ENCODE peak calls at places on chromosomes 11 and 22, in six cellular contexts. E, X, Q, L, J and K are unnamed samples.

GRCh38 chr11:32851251-32851650 is 21.5 kb downstream of the PRRG4 start:
- DNase-seq in X (no peak), J (no peak), L (no peak), E (no peak), Q (no peak), K (no peak)

GRCh38 chr11:1870721-1871466 is 18.0 kb downstream of the LSP1 start:
- DNase-seq in L (no peak), Q (peak; percentile 64), J (peak; percentile 76), X (no peak), E (peak; percentile 74), K (no peak)

GRCh38 chr11:134819026-134819425 is 407.0 kb upstream of the B3GAT1 start:
- DNase-seq in E (no peak), X (no peak), L (no peak), J (no peak), Q (no peak), K (no peak)

GRCh38 chr11:10002221-10002620 is 291.8 kb downstream of the SBF2 start:
- DNase-seq in E (no peak), Q (no peak), J (no peak), L (no peak), X (no peak), K (no peak)

GRCh38 chr11:58629857-58630256 is 7.4 kb downstream of the CNTF start:
- DNase-seq in E (no peak), X (peak; percentile 37), Q (no peak), L (no peak), J (no peak), K (no peak)

GRCh38 chr11:28463826-28464225 is 355.6 kb downstream of the METTL15 start:
- DNase-seq in J (no peak), Q (no peak), X (peak; percentile 80), L (no peak), E (no peak), K (no peak)

GRCh38 chr22:19420321-19420720 is 11.2 kb downstream of the HIRA start:
- DNase-seq in Q (no peak), L (no peak), E (no peak), J (no peak), X (no peak), K (no peak)

GRCh38 chr11:22764732-22765131 is 64.9 kb downstream of the SVIP start:
- DNase-seq in Q (no peak), E (no peak), J (no peak), L (no peak), X (no peak), K (no peak)

GRCh38 chr22:46748948-46749681 is 11.1 kb upstream of the CERK start:
- DNase-seq in J (peak; percentile 67), Q (no peak), X (peak; percentile 18), E (no peak), L (no peak), K (no peak)

GRCh38 chr11:87769626-87770025 is 405.6 kb downstream of the RAB38 start:
- DNase-seq in X (no peak), Q (no peak), L (no peak), J (no peak), E (no peak), K (no peak)

GRCh38 chr11:131852757-131853156 is 482.3 kb downstream of the NTM start:
- DNase-seq in J (no peak), Q (no peak), X (no peak), E (no peak), L (no peak), K (no peak)

GRCh38 chr22:31281733-31282132 is 10.6 kb downstream of the PIK3IP1 start:
- DNase-seq in Q (no peak), L (peak; percentile 34), J (no peak), E (no peak), X (no peak), K (no peak)
- H3K4me3 ChIP-seq in Q (no peak overlapping the region), L (no peak overlapping the region), J (no peak overlapping the region), E (no peak overlapping the region), X (no peak overlapping the region), K (no peak overlapping the region)

GRCh38 chr11:17721242-17721999 is 2.0 kb downstream of the MYOD1 start:
- DNase-seq in X (no peak), Q (no peak), J (no peak), L (no peak), E (no peak), K (no peak)

GRCh38 chr11:17719028-17719939 is at the start of gene MYOD1:
- DNase-seq in J (no peak), Q (no peak), L (no peak), X (peak; percentile 10), E (no peak), K (no peak)

GRCh38 chr11:17718510-17718962 is 835 bp upstream of the MYOD1 start:
- DNase-seq in L (no peak), X (no peak), E (no peak), Q (no peak), J (no peak), K (no peak)

GRCh38 chr11:17720796-17721171 is 1.4 kb downstream of the MYOD1 start:
- DNase-seq in J (no peak), Q (no peak), L (no peak), E (no peak), X (no peak), K (no peak)

GRCh38 chr11:17719940-17720795 is 797 bp downstream of the MYOD1 start:
- DNase-seq in E (no peak), Q (no peak), J (no peak), L (no peak), X (peak; percentile 19), K (no peak)
- TF ChIP-seq CTCF in E (no peak), Q (no peak), J (no peak), L (peak; percentile 21), X (no peak), K (peak; percentile 10)

GRCh38 chr22:20581503-20582170 is 74.2 kb downstream of the MED15 start:
- DNase-seq in X (no peak), L (peak; percentile 40), E (peak; percentile 38), J (no peak), Q (no peak), K (no peak)

GRCh38 chr22:20582171-20582511 is 74.7 kb downstream of the MED15 start:
- DNase-seq in E (peak; percentile 42), L (peak; percentile 39), Q (no peak), J (no peak), X (no peak), K (no peak)

GRCh38 chr22:20580179-20580578 is 72.8 kb downstream of the MED15 start:
- DNase-seq in E (no peak), Q (no peak), J (no peak), L (no peak), X (no peak), K (no peak)

GRCh38 chr22:20579273-20580120 is 72.1 kb downstream of the MED15 start:
- DNase-seq in J (no peak), Q (no peak), E (no peak), X (no peak), L (no peak), K (no peak)

DNA sequence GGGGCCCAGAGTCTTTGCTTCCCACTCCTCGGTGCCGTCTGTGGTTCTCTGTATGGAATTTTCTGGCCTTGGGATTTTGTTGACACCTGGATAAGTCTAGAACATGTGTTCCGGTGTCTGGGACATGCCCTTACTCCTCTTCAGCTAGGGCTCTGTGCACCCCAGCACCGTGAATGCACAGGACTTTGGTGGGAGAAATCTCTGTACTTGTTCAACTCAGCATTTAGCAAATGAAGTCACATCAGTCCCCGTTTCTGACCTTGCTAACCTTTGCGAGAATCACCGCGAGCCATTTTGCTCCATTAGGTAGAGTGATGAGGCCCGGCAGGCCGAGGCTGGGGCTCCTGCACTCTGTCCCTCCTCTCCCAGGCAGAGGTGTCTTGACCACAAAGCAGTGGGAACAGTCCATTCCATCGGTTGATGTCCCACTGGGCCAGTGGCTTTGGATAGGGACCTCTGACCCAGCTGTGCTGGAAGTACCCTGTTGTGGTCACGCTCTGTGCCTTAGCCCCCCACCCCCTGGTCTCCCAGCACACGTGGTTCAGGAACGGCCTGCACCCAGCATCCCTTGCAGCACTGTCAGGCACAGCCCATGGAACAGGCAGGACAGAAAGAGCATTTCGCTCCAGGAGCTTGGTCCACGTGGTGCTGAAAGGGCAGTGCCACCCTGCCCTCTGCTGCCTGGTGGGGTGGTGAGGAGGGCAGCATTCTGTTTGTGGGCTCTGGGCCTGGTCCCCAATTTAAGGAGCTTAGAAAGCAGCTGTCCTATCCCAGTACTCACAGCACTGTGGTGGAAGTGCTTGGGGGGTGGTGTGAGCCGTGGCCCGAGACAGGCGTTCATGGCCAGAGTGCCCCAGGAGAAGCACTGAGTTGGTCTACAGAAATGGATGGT is 73.4 kb downstream of the MED15 start:
- DNase-seq in Q (no peak), E (no peak), J (no peak), X (no peak), L (peak; percentile 37), K (no peak)
- H3K36me3 ChIP-seq in Q (peaks cover 4% of the 10 kb centered on the region), E (peaks cover 94% of the 10 kb centered on the region), J (peaks cover 85% of the 10 kb centered on the region), X (peaks cover 51% of the 10 kb centered on the region), L (peaks cover 5% of the 10 kb centered on the region), K (peaks cover 62% of the 10 kb centered on the region)

GRCh38 chr22:41922940-41923594 is 3.5 kb downstream of the TNFRSF13C start:
- DNase-seq in L (no peak), X (no peak), Q (no peak), J (no peak), E (no peak), K (no peak)

GRCh38 chr22:41922336-41922735 is 4.3 kb downstream of the TNFRSF13C start:
- DNase-seq in E (no peak), L (no peak), X (no peak), J (no peak), Q (no peak), K (no peak)

GRCh38 chr22:41919357-41920224 is 4.7 kb upstream of the SHISA8 start:
- DNase-seq in L (no peak), X (no peak), Q (peak; percentile 32), J (peak; percentile 83), E (peak; percentile 74), K (peak; percentile 88)

GRCh38 chr22:41917906-41918791 is 3.3 kb upstream of the SHISA8 start:
- DNase-seq in L (peak; percentile 62), X (peak; percentile 29), E (peak; percentile 72), Q (no peak), J (no peak), K (peak; percentile 67)

GRCh38 chr22:41920271-41920976 is 5.5 kb upstream of the SHISA8 start:
- DNase-seq in L (no peak), J (no peak), X (no peak), Q (no peak), E (no peak), K (peak; percentile 85)
- H3K4me3 ChIP-seq in L (no peak overlapping the region), J (peak overlapping the region; percentile 52), X (no peak overlapping the region), Q (no peak overlapping the region), E (peak overlapping the region; percentile 62), K (peak overlapping the region; percentile 61)

GRCh38 chr11:2929880-2930704 is 872 bp upstream of the PHLDA2 start:
- DNase-seq in X (no peak), E (peak; percentile 68), L (no peak), J (peak; percentile 82), Q (peak; percentile 43), K (no peak)
- TF ChIP-seq CTCF in X (peak; percentile 4), E (no peak), L (no peak), J (no peak), Q (no peak), K (peak; percentile 56)

GRCh38 chr11:65280646-65281045 is 18.9 kb downstream of the POLA2 start:
- DNase-seq in Q (no peak), X (no peak), E (no peak), L (no peak), J (peak; percentile 2), K (no peak)
- H3K36me3 ChIP-seq in Q (no peaks in the 10 kb centered on the region), X (peaks cover 21% of the 10 kb centered on the region), E (peaks cover 49% of the 10 kb centered on the region), L (peaks cover 2% of the 10 kb centered on the region), J (peaks cover 24% of the 10 kb centered on the region), K (peaks cover 18% of the 10 kb centered on the region)

GRCh38 chr22:40436460-40437431 is 66.4 kb downstream of the SGSM3 start:
- DNase-seq in E (no peak), L (no peak), J (no peak), X (peak; percentile 46), Q (no peak), K (peak; percentile 79)
- H3K4me3 ChIP-seq in E (peak overlapping the region; percentile 33), L (no peak overlapping the region), J (peak overlapping the region; percentile 13), X (no peak overlapping the region), Q (no peak overlapping the region), K (peak overlapping the region; percentile 55)